ENCODE peak calls at places on chromosomes 13 and 19, in four cellular contexts. A, X, B and P are unnamed samples.

GRCh38 chr13:86729206-86729605 is 930.0 kb upstream of the SLITRK6 start:
- DNase-seq in A (no peak), X (no peak), B (peak), P (no peak)

GRCh38 chr19:10227215-10227971 is 3.7 kb downstream of the S1PR2 start:
- DNase-seq in A (no peak), X (peak), B (peak), P (no peak)

GRCh38 chr19:5826531-5827341 is 12.8 kb downstream of the FUT6 start:
- DNase-seq in A (no peak), X (peak), B (no peak), P (no peak)

GRCh38 chr19:4877753-4878490 is 10.5 kb upstream of the PLIN3 start:
- DNase-seq in A (no peak), X (peak), B (no peak), P (no peak)

GRCh38 chr13:80341098-80341701 is at the start of gene SPRY2:
- DNase-seq in A (peak), X (peak), B (peak), P (peak)

GRCh38 chr19:21141787-21142464 is at the start of gene ZNF431:
- DNase-seq in A (peak), X (peak), B (peak), P (peak)

GRCh38 chr19:28468701-28469459 is 744.1 kb downstream of the UQCRFS1 start:
- DNase-seq in A (peak), X (no peak), B (peak), P (no peak)

GRCh38 chr19:4720037-4720700 is 3.5 kb downstream of the DPP9 start:
- DNase-seq in A (no peak), X (no peak), B (no peak), P (no peak)

GRCh38 chr13:34654203-34654602 is 287.9 kb upstream of the NBEA start:
- DNase-seq in A (no peak), X (no peak), B (peak), P (no peak)

GRCh38 chr13:102236830-102237621 is 164.8 kb downstream of the FGF14 start:
- DNase-seq in A (no peak), X (no peak), B (no peak), P (no peak)

GRCh38 chr19:53872762-53873161 is 5.1 kb downstream of the MYADM start:
- DNase-seq in A (no peak), X (no peak), B (no peak), P (no peak)

GRCh38 chr19:31397308-31397707 is 48.1 kb upstream of the TSHZ3 start:
- DNase-seq in A (no peak), X (no peak), B (no peak), P (no peak)

GRCh38 chr19:18603255-18603957 is 3.2 kb downstream of the CRLF1 start:
- DNase-seq in A (no peak), X (peak), B (peak), P (no peak)

GRCh38 chr13:95956589-95957148 is 96.5 kb downstream of the UGGT2 start:
- DNase-seq in A (peak), X (no peak), B (peak), P (no peak)

GRCh38 chr19:10863107-10863700 is 8.1 kb upstream of the CARM1 start:
- DNase-seq in A (peak), X (peak), B (peak), P (no peak)

GRCh38 chr19:19672816-19673215 is 4.2 kb downstream of the ZNF101 start:
- DNase-seq in A (no peak), X (no peak), B (no peak), P (no peak)

GRCh38 chr13:32938907-32939306 is 77.3 kb upstream of the KL start:
- DNase-seq in A (peak), X (no peak), B (peak), P (no peak)

GRCh38 chr13:41356788-41357187 is 45.7 kb downstream of the NAA16 start:
- DNase-seq in A (no peak), X (no peak), B (no peak), P (no peak)

GRCh38 chr13:51562011-51562671 is 22.1 kb upstream of the WDFY2 start:
- DNase-seq in A (no peak), X (no peak), B (no peak), P (no peak)

GRCh38 chr13:102580552-102581169 is 16.1 kb upstream of the TPP2 start:
- DNase-seq in A (peak), X (no peak), B (peak), P (no peak)

GRCh38 chr13:105363747-105364177 is 1171.7 kb downstream of the EFNB2 start:
- DNase-seq in A (no peak), X (no peak), B (peak), P (no peak)

GRCh38 chr13:46516624-46517318 is 36.2 kb upstream of the LRCH1 start:
- DNase-seq in A (no peak), X (no peak), B (no peak), P (no peak)

GRCh38 chr19:19502281-19502680 is 13.1 kb downstream of the TSSK6 start:
- DNase-seq in A (no peak), X (no peak), B (no peak), P (no peak)

GRCh38 chr13:83794627-83795026 is 87.6 kb downstream of the SLITRK1 start:
- DNase-seq in A (no peak), X (no peak), B (no peak), P (no peak)

GRCh38 chr19:1252818-1253513 is 4.6 kb downstream of the MIDN start:
- DNase-seq in A (peak), X (peak), B (peak), P (no peak)

GRCh38 chr13:43377149-43377548 is 353.8 kb downstream of the DNAJC15 start:
- DNase-seq in A (no peak), X (peak), B (peak), P (no peak)

GRCh38 chr19:384801-385169 is 24.2 kb downstream of the C2CD4C start:
- DNase-seq in A (no peak), X (no peak), B (no peak), P (no peak)

GRCh38 chr13:101144808-101145419 is 271.4 kb downstream of the NALCN start:
- DNase-seq in A (peak), X (no peak), B (peak), P (no peak)

GRCh38 chr19:15154002-15154612 is 46.7 kb downstream of the NOTCH3 start:
- DNase-seq in A (peak), X (no peak), B (peak), P (no peak)

GRCh38 chr13:110314516-110315245 is 7.6 kb downstream of the COL4A2 start:
- DNase-seq in A (no peak), X (no peak), B (no peak), P (no peak)

GRCh38 chr19:6409346-6409745 is 15.3 kb downstream of the KHSRP start:
- DNase-seq in A (no peak), X (no peak), B (no peak), P (no peak)

GRCh38 chr13:80084086-80084676 is 256.7 kb downstream of the SPRY2 start:
- DNase-seq in A (peak), X (no peak), B (peak), P (no peak)

GRCh38 chr19:29927944-29928669 is 13.9 kb upstream of the URI1 start:
- DNase-seq in A (no peak), X (no peak), B (no peak), P (no peak)

GRCh38 chr13:98022210-98022609 is 68.7 kb downstream of the IPO5 start:
- DNase-seq in A (peak), X (no peak), B (peak), P (no peak)

GRCh38 chr19:1265611-1266115 is 3.5 kb upstream of the CIRBP start:
- DNase-seq in A (peak), X (peak), B (peak), P (no peak)

GRCh38 chr19:40089462-40089861 is 1.3 kb downstream of the ZNF780A start:
- DNase-seq in A (peak), X (no peak), B (peak), P (no peak)
- H3K4me3 ChIP-seq in A (peak), X (peak), B (peak), P (peak)

GRCh38 chr13:53045110-53045509 is 16.5 kb downstream of the OLFM4 start:
- DNase-seq in A (no peak), X (no peak), B (peak), P (no peak)
- H3K4me3 ChIP-seq in A (no peak), X (no peak), B (no peak), P (no peak)

DNA sequence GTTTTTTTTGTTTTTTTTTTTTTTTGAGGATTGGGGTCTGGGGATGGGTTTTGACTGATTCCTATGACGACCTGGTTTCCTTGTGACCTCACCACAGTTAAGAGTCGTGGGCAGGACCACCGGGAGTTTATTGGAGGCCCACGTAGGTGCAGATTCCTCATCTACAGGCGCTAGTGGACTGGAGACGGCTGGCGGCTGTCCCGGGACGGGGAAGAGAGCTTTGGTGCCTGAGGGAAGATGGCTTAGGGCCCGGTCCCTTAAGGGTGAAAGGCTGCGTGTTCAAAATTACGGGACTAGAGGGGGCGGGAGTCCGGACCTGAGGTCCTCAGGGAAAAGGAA is 679 bp upstream of the TEAD2 start:
- DNase-seq in A (peak), X (peak), B (peak), P (no peak)
- H3K4me3 ChIP-seq in A (peak), X (peak), B (peak), P (peak)

DNA sequence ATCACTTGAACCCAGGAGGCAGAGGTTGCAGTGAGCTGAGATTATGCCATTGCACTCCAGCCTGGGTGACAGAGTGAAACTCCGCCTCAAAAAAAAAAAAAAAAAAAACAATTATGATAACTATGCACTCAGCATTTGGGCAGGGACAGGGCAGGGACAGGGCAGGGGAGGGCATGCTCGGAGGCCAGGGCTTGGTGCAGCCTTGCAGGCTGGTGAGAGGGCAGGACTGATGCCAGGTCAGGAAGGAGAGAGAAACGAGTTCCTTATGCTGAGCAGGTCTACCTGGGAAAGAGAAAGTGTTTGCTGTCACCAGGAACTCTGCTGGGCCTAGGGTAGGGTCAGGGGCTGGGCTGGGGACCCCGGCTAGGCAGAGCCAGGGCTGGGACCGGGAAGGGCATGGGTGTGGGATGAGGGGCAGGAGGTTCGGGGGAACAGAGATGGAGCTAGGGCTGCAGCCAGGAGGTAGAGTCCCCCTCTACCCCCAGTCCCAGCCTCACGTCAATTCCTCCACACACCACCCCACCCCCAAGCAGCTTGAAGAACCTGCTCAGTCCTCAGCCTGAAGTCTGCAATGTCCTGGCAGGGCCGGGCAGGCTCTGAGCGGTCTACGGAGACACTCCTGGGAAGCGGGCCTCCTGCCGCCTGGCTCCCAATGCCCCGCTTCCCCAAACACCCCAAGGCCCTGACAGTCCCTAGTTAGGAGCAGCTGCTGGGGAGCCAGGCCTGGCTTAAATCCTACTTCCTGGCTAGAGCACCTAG is 2.8 kb downstream of the FXYD3 start:
- DNase-seq in A (no peak), X (no peak), B (no peak), P (no peak)
- H3K4me3 ChIP-seq in A (no peak), X (no peak), B (no peak), P (peak)

GRCh38 chr19:12833747-12834417 is 497 bp downstream of the RTBDN start:
- DNase-seq in A (no peak), X (no peak), B (no peak), P (no peak)
- H3K4me3 ChIP-seq in A (peak), X (peak), B (peak), P (peak)

GRCh38 chr19:45094707-45095106 is 1.7 kb downstream of the PPP1R37 start:
- DNase-seq in A (no peak), X (no peak), B (no peak), P (no peak)
- H3K4me3 ChIP-seq in A (peak), X (peak), B (peak), P (no peak)

DNA sequence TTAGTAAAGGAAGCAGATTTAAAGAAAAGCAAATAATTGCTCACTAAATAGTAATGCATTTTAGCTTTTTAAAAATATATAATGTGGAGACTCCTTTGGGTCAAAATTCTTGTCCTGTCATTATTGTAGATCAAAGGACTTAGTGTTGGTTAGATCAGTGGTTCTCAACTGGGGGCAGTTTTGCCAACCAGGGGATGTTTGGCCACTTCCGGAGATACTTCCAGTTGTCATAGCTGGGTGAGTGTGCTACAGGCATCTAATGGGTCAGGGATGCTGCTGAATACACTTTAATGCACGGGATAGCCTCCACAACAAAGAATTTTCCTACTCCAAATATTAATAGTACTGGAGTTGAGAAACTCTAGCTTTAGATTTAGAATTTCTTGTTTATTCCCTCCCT is 126.8 kb downstream of the LMO7 start:
- DNase-seq in A (no peak), X (no peak), B (no peak), P (no peak)
- H3K4me3 ChIP-seq in A (no peak), X (peak), B (no peak), P (peak)

DNA sequence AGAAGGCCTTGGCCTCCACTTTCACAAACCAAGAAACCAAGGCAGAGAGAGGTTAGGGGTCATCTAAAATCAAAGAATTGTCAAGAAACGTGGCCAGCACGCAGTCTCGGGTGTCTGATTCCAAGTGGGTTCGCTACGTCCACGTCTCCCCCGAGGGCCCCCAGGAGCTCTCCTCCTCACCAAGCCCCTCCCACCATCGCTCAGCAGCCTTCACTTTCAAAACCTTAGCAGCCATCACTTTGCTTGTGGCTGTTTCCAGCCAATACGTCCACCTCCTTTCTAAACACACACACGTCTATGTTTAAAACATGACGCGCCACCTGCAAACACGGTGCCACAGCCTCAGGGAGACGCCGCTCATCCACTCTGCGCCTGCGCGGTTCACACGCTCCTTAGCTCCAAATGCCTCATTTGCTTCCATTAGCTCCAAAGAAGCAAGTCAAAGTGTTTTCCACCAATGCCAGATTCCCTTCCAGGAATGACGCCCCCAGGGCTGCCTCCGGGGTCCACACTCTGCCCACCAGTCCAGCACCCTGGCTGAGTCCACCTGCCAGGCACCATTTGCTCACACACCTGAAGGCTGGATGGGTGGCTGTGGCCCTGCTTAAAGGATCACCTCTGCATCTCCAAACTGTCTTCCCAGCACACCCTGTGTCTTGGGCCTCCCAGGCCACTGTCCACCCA is 5.5 kb downstream of the RASA3 start:
- DNase-seq in A (no peak), X (no peak), B (no peak), P (no peak)
- H3K4me3 ChIP-seq in A (no peak), X (no peak), B (no peak), P (no peak)